ENCODE peak calls at places on chromosomes 1 and 21, in four cellular contexts. One of them, this sample, is unnamed.

GRCh38 chr1:63833346-63834065 is 59.7 kb downstream of the ROR1 start:
- DNase-seq in GM12878: no peak
- DNase-seq in GM12891: no peak
- DNase-seq in K562: no peak
- DNase-seq in this sample: no peak

GRCh38 chr1:1623181-1623630 is 7.9 kb downstream of the MIB2 start:
- DNase-seq in GM12878: no peak
- DNase-seq in GM12891: no peak
- DNase-seq in K562: no peak
- DNase-seq in this sample: no peak

GRCh38 chr1:154971341-154971998 is 923 bp upstream of the SHC1 start:
- DNase-seq in GM12878: no peak
- DNase-seq in GM12891: no peak
- DNase-seq in K562: no peak
- DNase-seq in this sample: no peak

GRCh38 chr1:217681806-217682205 is 50.7 kb downstream of the SPATA17 start:
- DNase-seq in GM12878: no peak
- DNase-seq in GM12891: no peak
- DNase-seq in K562: no peak
- DNase-seq in this sample: no peak

GRCh38 chr1:28910379-28911125 is 3.8 kb upstream of the EPB41 start:
- DNase-seq in GM12878: no peak
- DNase-seq in GM12891: no peak
- DNase-seq in K562: no peak
- DNase-seq in this sample: no peak

GRCh38 chr21:33325222-33326067 is 675 bp downstream of the IFNAR1 start:
- DNase-seq in GM12878: no peak
- DNase-seq in GM12891: no peak
- DNase-seq in K562: no peak
- DNase-seq in this sample: peak; percentile 53

GRCh38 chr1:20665736-20666135 is 4.6 kb upstream of the DDOST start:
- DNase-seq in GM12878: no peak
- DNase-seq in GM12891: no peak
- DNase-seq in K562: no peak
- DNase-seq in this sample: peak; percentile 41

GRCh38 chr1:151992345-151993083 is 1.1 kb downstream of the S100A10 start:
- DNase-seq in GM12878: no peak
- DNase-seq in GM12891: no peak
- DNase-seq in K562: peak; percentile 65
- DNase-seq in this sample: peak; percentile 44

GRCh38 chr1:178961331-178961730 is 64.4 kb upstream of the FAM20B start:
- DNase-seq in GM12878: no peak
- DNase-seq in GM12891: no peak
- DNase-seq in K562: no peak
- DNase-seq in this sample: no peak

GRCh38 chr1:111054656-111055055 is 85.2 kb downstream of the DRAM2 start:
- DNase-seq in GM12878: no peak
- DNase-seq in GM12891: no peak
- DNase-seq in K562: no peak
- DNase-seq in this sample: no peak

GRCh38 chr1:159994896-159995295 is 36.9 kb downstream of the PIGM start:
- DNase-seq in GM12878: no peak
- DNase-seq in GM12891: no peak
- DNase-seq in K562: no peak
- DNase-seq in this sample: no peak

GRCh38 chr1:183472488-183473285 is at the start of gene SMG7:
- DNase-seq in GM12878: no peak
- DNase-seq in GM12891: peak; percentile 13
- DNase-seq in K562: peak; percentile 72
- DNase-seq in this sample: peak; percentile 46

GRCh38 chr1:44084998-44085675 is 33.5 kb upstream of the KLF17 start:
- DNase-seq in GM12878: no peak
- DNase-seq in GM12891: no peak
- DNase-seq in K562: no peak
- DNase-seq in this sample: no peak

GRCh38 chr1:224989615-224990014 is 60.1 kb downstream of the DNAH14 start:
- DNase-seq in GM12878: no peak
- DNase-seq in GM12891: no peak
- DNase-seq in K562: no peak
- DNase-seq in this sample: no peak

GRCh38 chr1:237025358-237026074 is 16.5 kb upstream of the RYR2 start:
- DNase-seq in GM12878: no peak
- DNase-seq in GM12891: no peak
- DNase-seq in K562: no peak
- DNase-seq in this sample: no peak

GRCh38 chr21:44940116-44940631 is 345 bp downstream of the SLX9 start:
- DNase-seq in GM12878: no peak
- DNase-seq in GM12891: no peak
- DNase-seq in K562: no peak
- DNase-seq in this sample: no peak

GRCh38 chr1:166197597-166197996 is 30.8 kb upstream of the FAM78B start:
- DNase-seq in GM12878: no peak
- DNase-seq in GM12891: no peak
- DNase-seq in K562: no peak
- DNase-seq in this sample: no peak

GRCh38 chr1:109011335-109011734 is 30.6 kb downstream of the WDR47 start:
- DNase-seq in GM12878: no peak
- DNase-seq in GM12891: no peak
- DNase-seq in K562: no peak
- DNase-seq in this sample: no peak

GRCh38 chr21:27564684-27565280 is 597.9 kb upstream of the ADAMTS5 start:
- DNase-seq in GM12878: no peak
- DNase-seq in GM12891: no peak
- DNase-seq in K562: no peak
- DNase-seq in this sample: no peak

GRCh38 chr1:168435439-168435838 is 108.4 kb downstream of the XCL2 start:
- DNase-seq in GM12878: no peak
- DNase-seq in GM12891: no peak
- DNase-seq in K562: no peak
- DNase-seq in this sample: no peak

DNA sequence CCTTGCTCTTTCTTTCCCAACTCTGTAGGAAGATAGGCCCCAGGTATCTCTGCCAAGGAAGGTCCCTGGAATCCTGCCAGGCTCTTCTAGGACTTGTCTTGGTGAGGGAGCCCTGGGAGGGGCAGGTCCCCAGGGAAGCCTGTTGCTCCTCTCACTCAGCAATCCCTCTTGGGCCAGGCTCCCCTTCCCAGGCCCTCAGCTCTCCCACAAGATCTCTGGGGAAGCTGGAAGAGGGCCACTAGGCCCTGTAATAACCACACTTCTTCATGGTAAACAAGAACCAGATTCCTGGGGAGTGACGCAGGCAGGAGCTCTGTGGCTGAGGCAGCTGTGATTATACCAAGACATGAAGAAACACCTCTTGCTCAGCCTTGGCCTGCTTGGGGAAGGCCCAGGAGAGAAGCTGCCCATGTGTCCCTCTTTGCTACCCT is 9.9 kb upstream of the MAPKAPK2 start:
- DNase-seq in GM12878: no peak
- DNase-seq in GM12891: no peak
- DNase-seq in K562: peak; percentile 62
- DNase-seq in this sample: no peak
- TF ChIP-seq SPI1 in GM12878: no peak
- TF ChIP-seq SPI1 in GM12891: no peak
- TF ChIP-seq SPI1 in K562: no peak
- TF ChIP-seq SPI1 in this sample: no peak

GRCh38 chr1:80218112-80218511 is 1211.6 kb upstream of the ADGRL4 start:
- DNase-seq in GM12878: no peak
- DNase-seq in GM12891: no peak
- DNase-seq in K562: peak; percentile 5
- DNase-seq in this sample: no peak

GRCh38 chr1:80217377-80217986 is 1211.0 kb upstream of the ADGRL4 start:
- DNase-seq in GM12878: no peak
- DNase-seq in GM12891: no peak
- DNase-seq in K562: no peak
- DNase-seq in this sample: no peak

GRCh38 chr1:80221319-80221718 is 1214.8 kb upstream of the ADGRL4 start:
- DNase-seq in GM12878: no peak
- DNase-seq in GM12891: no peak
- DNase-seq in K562: no peak
- DNase-seq in this sample: no peak
- TF ChIP-seq POLR2AphosphoS5 in GM12878: no peak
- TF ChIP-seq POLR2AphosphoS5 in GM12891: no peak
- TF ChIP-seq POLR2AphosphoS5 in K562: no peak
- TF ChIP-seq POLR2AphosphoS5 in this sample: no peak

GRCh38 chr1:9293241-9293511 is 482 bp downstream of the SPSB1 start:
- DNase-seq in GM12878: no peak
- DNase-seq in GM12891: no peak
- DNase-seq in K562: no peak
- DNase-seq in this sample: no peak

GRCh38 chr1:9294440-9294773 is 1.7 kb downstream of the SPSB1 start:
- DNase-seq in GM12878: no peak
- DNase-seq in GM12891: no peak
- DNase-seq in K562: no peak
- DNase-seq in this sample: no peak

GRCh38 chr1:9292361-9293240 is at the start of gene SPSB1:
- DNase-seq in GM12878: no peak
- DNase-seq in GM12891: no peak
- DNase-seq in K562: peak; percentile 83
- DNase-seq in this sample: peak; percentile 61

GRCh38 chr1:9294910-9295636 is 2.4 kb downstream of the SPSB1 start:
- DNase-seq in GM12878: no peak
- DNase-seq in GM12891: no peak
- DNase-seq in K562: no peak
- DNase-seq in this sample: no peak

GRCh38 chr1:9293512-9294439 is 1.1 kb downstream of the SPSB1 start:
- DNase-seq in GM12878: no peak
- DNase-seq in GM12891: no peak
- DNase-seq in K562: peak; percentile 61
- DNase-seq in this sample: no peak
- TF ChIP-seq SPI1 in GM12878: no peak
- TF ChIP-seq SPI1 in GM12891: no peak
- TF ChIP-seq SPI1 in K562: no peak
- TF ChIP-seq SPI1 in this sample: no peak

GRCh38 chr1:223849855-223850254 is 4.1 kb upstream of the TP53BP2 start:
- DNase-seq in GM12878: no peak
- DNase-seq in GM12891: no peak
- DNase-seq in K562: no peak
- DNase-seq in this sample: no peak
- TF ChIP-seq POLR2AphosphoS5 in GM12878: no peak
- TF ChIP-seq POLR2AphosphoS5 in GM12891: no peak
- TF ChIP-seq POLR2AphosphoS5 in K562: no peak
- TF ChIP-seq POLR2AphosphoS5 in this sample: no peak

GRCh38 chr21:37281579-37281978 is 14.4 kb upstream of the VPS26C start:
- DNase-seq in GM12878: no peak
- DNase-seq in GM12891: no peak
- DNase-seq in K562: no peak
- DNase-seq in this sample: no peak

GRCh38 chr21:37276377-37276776 is 9.2 kb upstream of the VPS26C start:
- DNase-seq in GM12878: no peak
- DNase-seq in GM12891: no peak
- DNase-seq in K562: no peak
- DNase-seq in this sample: no peak

GRCh38 chr21:37278199-37278598 is 11.1 kb upstream of the VPS26C start:
- DNase-seq in GM12878: no peak
- DNase-seq in GM12891: no peak
- DNase-seq in K562: no peak
- DNase-seq in this sample: no peak

GRCh38 chr21:37281993-37282392 is 14.9 kb upstream of the VPS26C start:
- DNase-seq in GM12878: no peak
- DNase-seq in GM12891: no peak
- DNase-seq in K562: no peak
- DNase-seq in this sample: no peak
- TF ChIP-seq SPI1 in GM12878: no peak
- TF ChIP-seq SPI1 in GM12891: no peak
- TF ChIP-seq SPI1 in K562: no peak
- TF ChIP-seq SPI1 in this sample: no peak

GRCh38 chr21:46620846-46621245 is 14.6 kb upstream of the PRMT2 start:
- DNase-seq in GM12878: no peak
- DNase-seq in GM12891: no peak
- DNase-seq in K562: no peak
- DNase-seq in this sample: no peak

GRCh38 chr21:46624050-46624449 is 11.4 kb upstream of the PRMT2 start:
- DNase-seq in GM12878: no peak
- DNase-seq in GM12891: no peak
- DNase-seq in K562: no peak
- DNase-seq in this sample: no peak

GRCh38 chr21:46621457-46622182 is 13.9 kb upstream of the PRMT2 start:
- DNase-seq in GM12878: no peak
- DNase-seq in GM12891: no peak
- DNase-seq in K562: no peak
- DNase-seq in this sample: no peak

GRCh38 chr21:46619846-46620245 is 15.0 kb upstream of the S100B start:
- DNase-seq in GM12878: no peak
- DNase-seq in GM12891: no peak
- DNase-seq in K562: no peak
- DNase-seq in this sample: no peak

GRCh38 chr21:46622226-46622625 is 13.2 kb upstream of the PRMT2 start:
- DNase-seq in GM12878: no peak
- DNase-seq in GM12891: no peak
- DNase-seq in K562: no peak
- DNase-seq in this sample: no peak
- TF ChIP-seq POLR2AphosphoS5 in GM12878: no peak
- TF ChIP-seq POLR2AphosphoS5 in GM12891: no peak
- TF ChIP-seq POLR2AphosphoS5 in K562: no peak
- TF ChIP-seq POLR2AphosphoS5 in this sample: no peak

DNA sequence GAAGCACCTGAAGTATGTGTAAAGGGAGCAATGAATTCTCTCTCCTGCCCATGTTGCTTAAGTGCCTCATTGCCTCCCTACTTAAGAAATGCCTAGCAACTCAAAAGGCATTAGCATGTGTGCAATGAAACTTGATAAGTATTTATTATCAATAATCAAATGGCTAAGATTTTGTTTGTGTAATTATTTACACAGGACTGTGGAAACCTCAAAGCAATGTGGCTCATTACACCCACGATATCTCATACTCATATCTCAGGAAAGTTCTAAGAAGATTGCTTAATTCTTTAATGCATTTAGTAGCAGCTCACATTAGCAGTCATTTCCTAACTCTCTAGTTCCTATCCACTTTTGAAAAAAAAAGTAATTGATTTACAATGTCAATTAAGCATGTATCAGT is 253.4 kb downstream of the DUSP10 start:
- DNase-seq in GM12878: no peak
- DNase-seq in GM12891: no peak
- DNase-seq in K562: no peak
- DNase-seq in this sample: no peak
- TF ChIP-seq SPI1 in GM12878: no peak
- TF ChIP-seq SPI1 in GM12891: no peak
- TF ChIP-seq SPI1 in K562: no peak
- TF ChIP-seq SPI1 in this sample: no peak

GRCh38 chr21:46185717-46186116 is 1.5 kb upstream of the SPATC1L start:
- DNase-seq in GM12878: no peak
- DNase-seq in GM12891: no peak
- DNase-seq in K562: peak; percentile 7
- DNase-seq in this sample: no peak

GRCh38 chr21:46181953-46182547 is 2.2 kb downstream of the SPATC1L start:
- DNase-seq in GM12878: no peak
- DNase-seq in GM12891: no peak
- DNase-seq in K562: no peak
- DNase-seq in this sample: no peak

GRCh38 chr21:46182548-46183336 is 1.5 kb downstream of the SPATC1L start:
- DNase-seq in GM12878: no peak
- DNase-seq in GM12891: no peak
- DNase-seq in K562: peak; percentile 83
- DNase-seq in this sample: no peak

GRCh38 chr21:46184625-46185555 is 631 bp upstream of the SPATC1L start:
- DNase-seq in GM12878: peak; percentile 63
- DNase-seq in GM12891: no peak
- DNase-seq in K562: peak; percentile 86
- DNase-seq in this sample: no peak

GRCh38 chr21:46183910-46184624 is at the start of gene SPATC1L:
- DNase-seq in GM12878: peak; percentile 39
- DNase-seq in GM12891: peak; percentile 58
- DNase-seq in K562: peak; percentile 71
- DNase-seq in this sample: peak; percentile 18
- TF ChIP-seq POLR2AphosphoS5 in GM12878: no peak
- TF ChIP-seq POLR2AphosphoS5 in GM12891: no peak
- TF ChIP-seq POLR2AphosphoS5 in K562: no peak
- TF ChIP-seq POLR2AphosphoS5 in this sample: peak; percentile 21

This sample was measured in HL-60.